ENCODE peak calls at places on chromosome 9, in ten cellular contexts. G, Q, F, N, R, H, O, Z, J and W are unnamed samples.

GRCh38 chr9:79685576-79685975 is 113.8 kb downstream of the TLE4 start:
- DNase-seq in G (no peak), Q (no peak), F (peak; percentile 81), N (peak; percentile 79), R (no peak), H (no peak), O (no peak), Z (no peak), J (no peak), W (no peak)

GRCh38 chr9:22111871-22112247 is 102.8 kb upstream of the CDKN2B start:
- DNase-seq in G (no peak), Q (no peak), F (peak; percentile 79), N (peak; percentile 84), R (no peak), H (no peak), O (no peak), Z (no peak), J (no peak), W (no peak)

GRCh38 chr9:99296375-99296951 is 74.4 kb downstream of the SEC61B start:
- DNase-seq in G (no peak), Q (no peak), F (peak; percentile 21), N (no peak), R (peak; percentile 85), H (no peak), O (peak; percentile 26), Z (no peak), J (no peak), W (no peak)

GRCh38 chr9:33676746-33677505 is 118.4 kb upstream of the PRSS3 start:
- DNase-seq in G (peak; percentile 6), Q (peak; percentile 90), F (peak; percentile 59), N (peak; percentile 13), R (peak; percentile 80), H (peak; percentile 63), O (peak; percentile 17), Z (no peak), J (peak; percentile 20), W (peak; percentile 76)

GRCh38 chr9:96135071-96135825 is 166.7 kb downstream of the HSD17B3 start:
- DNase-seq in G (no peak), Q (no peak), F (peak; percentile 72), N (peak; percentile 60), R (no peak), H (no peak), O (no peak), Z (no peak), J (no peak), W (no peak)

GRCh38 chr9:78210841-78211301 is 25.0 kb upstream of the CEP78 start:
- DNase-seq in G (peak; percentile 16), Q (no peak), F (no peak), N (no peak), R (no peak), H (no peak), O (peak; percentile 8), Z (no peak), J (no peak), W (no peak)

GRCh38 chr9:126470251-126470993 is 143.3 kb upstream of the LMX1B start:
- DNase-seq in G (no peak), Q (no peak), F (peak; percentile 49), N (no peak), R (peak; percentile 79), H (no peak), O (peak; percentile 24), Z (no peak), J (no peak), W (no peak)

GRCh38 chr9:131709741-131710499 is 30.0 kb downstream of the RAPGEF1 start:
- DNase-seq in G (no peak), Q (no peak), F (peak; percentile 66), N (peak; percentile 38), R (no peak), H (no peak), O (peak; percentile 25), Z (no peak), J (no peak), W (peak; percentile 9)

GRCh38 chr9:99368341-99369326 is 146.6 kb downstream of the SEC61B start:
- DNase-seq in G (no peak), Q (peak; percentile 46), F (peak; percentile 84), N (peak; percentile 83), R (no peak), H (peak; percentile 25), O (no peak), Z (peak; percentile 72), J (no peak), W (peak; percentile 34)

GRCh38 chr9:101566904-101567724 is 27.7 kb downstream of the PPP3R2 start:
- DNase-seq in G (peak; percentile 39), Q (no peak), F (peak; percentile 57), N (peak; percentile 68), R (no peak), H (no peak), O (peak; percentile 35), Z (no peak), J (peak; percentile 3), W (peak; percentile 13)

GRCh38 chr9:88628811-88629210 is 93.8 kb downstream of the NXNL2 start:
- DNase-seq in G (no peak), Q (no peak), F (peak; percentile 54), N (peak; percentile 61), R (no peak), H (no peak), O (no peak), Z (no peak), J (no peak), W (no peak)

GRCh38 chr9:132768932-132769894 is 98.9 kb downstream of the GTF3C4 start:
- DNase-seq in G (peak; percentile 71), Q (peak; percentile 38), F (peak; percentile 70), N (peak; percentile 25), R (peak; percentile 83), H (no peak), O (peak; percentile 59), Z (peak; percentile 70), J (peak; percentile 39), W (peak; percentile 57)

GRCh38 chr9:1732670-1733069 is 282.5 kb upstream of the SMARCA2 start:
- DNase-seq in G (peak; percentile 8), Q (no peak), F (no peak), N (no peak), R (no peak), H (no peak), O (no peak), Z (no peak), J (no peak), W (no peak)

GRCh38 chr9:71910602-71911060 is 362 bp downstream of the ABHD17B start:
- DNase-seq in G (no peak), Q (no peak), F (peak; percentile 78), N (no peak), R (no peak), H (no peak), O (no peak), Z (no peak), J (no peak), W (no peak)

GRCh38 chr9:6805532-6805931 is 47.8 kb downstream of the KDM4C start:
- DNase-seq in G (no peak), Q (no peak), F (peak; percentile 80), N (peak; percentile 80), R (no peak), H (no peak), O (no peak), Z (no peak), J (no peak), W (no peak)

GRCh38 chr9:89606049-89606481 is 1.3 kb downstream of the GADD45G start:
- DNase-seq in G (peak; percentile 91), Q (peak; percentile 83), F (peak; percentile 93), N (peak; percentile 61), R (peak; percentile 94), H (peak; percentile 36), O (peak; percentile 36), Z (peak; percentile 91), J (peak; percentile 19), W (peak; percentile 63)

GRCh38 chr9:13721481-13722235 is 442.2 kb upstream of the MPDZ start:
- DNase-seq in G (no peak), Q (no peak), F (peak; percentile 59), N (peak; percentile 75), R (no peak), H (no peak), O (no peak), Z (no peak), J (no peak), W (no peak)

GRCh38 chr9:708556-709432 is 132.7 kb upstream of the DMRT1 start:
- DNase-seq in G (no peak), Q (peak; percentile 74), F (peak; percentile 49), N (no peak), R (no peak), H (no peak), O (no peak), Z (no peak), J (no peak), W (no peak)

GRCh38 chr9:106682420-106682819 is 180.5 kb upstream of the ZNF462 start:
- DNase-seq in G (no peak), Q (no peak), F (no peak), N (no peak), R (no peak), H (no peak), O (no peak), Z (no peak), J (no peak), W (no peak)

GRCh38 chr9:109331353-109331752 is 10.5 kb upstream of the EPB41L4B start:
- DNase-seq in G (peak; percentile 82), Q (peak; percentile 73), F (peak; percentile 53), N (no peak), R (no peak), H (no peak), O (no peak), Z (no peak), J (no peak), W (no peak)

GRCh38 chr9:127802576-127803443 is at the start of gene FPGS:
- DNase-seq in G (peak; percentile 80), Q (peak; percentile 95), F (peak; percentile 92), N (peak; percentile 85), R (peak; percentile 95), H (peak; percentile 61), O (peak; percentile 82), Z (peak; percentile 91), J (peak; percentile 89), W (peak; percentile 87)

GRCh38 chr9:113894166-113894565 is 18.1 kb downstream of the ZNF618 start:
- DNase-seq in G (no peak), Q (no peak), F (no peak), N (no peak), R (no peak), H (no peak), O (no peak), Z (peak; percentile 11), J (no peak), W (no peak)

GRCh38 chr9:82891321-82891720 is 171.6 kb downstream of the RASEF start:
- DNase-seq in G (no peak), Q (no peak), F (no peak), N (no peak), R (no peak), H (no peak), O (no peak), Z (no peak), J (no peak), W (no peak)

GRCh38 chr9:77848897-77849296 is 182.7 kb downstream of the GNAQ start:
- DNase-seq in G (no peak), Q (peak; percentile 81), F (peak; percentile 96), N (peak; percentile 91), R (no peak), H (no peak), O (no peak), Z (peak; percentile 92), J (peak; percentile 43), W (no peak)

GRCh38 chr9:7011395-7012067 is 253.8 kb downstream of the KDM4C start:
- DNase-seq in G (no peak), Q (no peak), F (no peak), N (no peak), R (no peak), H (no peak), O (no peak), Z (no peak), J (no peak), W (no peak)

GRCh38 chr9:120557205-120557604 is 22.8 kb downstream of the CDK5RAP2 start:
- DNase-seq in G (no peak), Q (no peak), F (no peak), N (no peak), R (no peak), H (no peak), O (no peak), Z (no peak), J (no peak), W (no peak)

GRCh38 chr9:98488578-98489312 is 220.0 kb downstream of the GABBR2 start:
- DNase-seq in G (no peak), Q (no peak), F (peak; percentile 98), N (peak; percentile 98), R (no peak), H (no peak), O (no peak), Z (no peak), J (peak; percentile 81), W (no peak)

GRCh38 chr9:120636194-120636957 is 56.4 kb upstream of the CDK5RAP2 start:
- DNase-seq in G (no peak), Q (no peak), F (no peak), N (no peak), R (no peak), H (no peak), O (no peak), Z (no peak), J (no peak), W (no peak)